ENCODE peak calls at places on chromosomes 4 and X, in seven cellular contexts. A is hepatocyte; K is CD8-positive, alpha-beta T cell; W is pancreas; R is tibial artery; E is cardiac muscle cell; F is psoas muscle. I is an unnamed sample.

GRCh38 chrX:109872021-109872730 is 130.7 kb upstream of the TMEM164 start:
- DNase-seq in K (no peak), F (no peak), E (no peak), R (no peak), W (no peak), A (no peak), I (no peak)

GRCh38 chr4:23033796-23034195 is 341.1 kb downstream of the GBA3 start:
- DNase-seq in K (no peak), R (no peak), F (no peak), W (no peak), A (no peak), E (no peak), I (no peak)

GRCh38 chrX:105120460-105120859 is 100.0 kb downstream of the TEX13A start:
- DNase-seq in W (no peak), A (no peak), F (no peak), R (no peak), K (no peak), E (no peak), I (no peak)

GRCh38 chr4:102338405-102338804 is 6.9 kb downstream of the SLC39A8 start:
- DNase-seq in W (no peak), R (no peak), E (no peak), K (no peak), F (no peak), A (no peak), I (no peak)

GRCh38 chr4:77044458-77045124 is 31.2 kb downstream of the CCNI start:
- DNase-seq in F (no peak), K (no peak), E (peak), A (peak), W (no peak), R (no peak), I (no peak)

GRCh38 chr4:15457401-15458201 is 12.1 kb upstream of the CC2D2A start:
- DNase-seq in K (no peak), F (no peak), W (no peak), R (no peak), E (peak), A (peak), I (no peak)

GRCh38 chr4:172850838-172851237 is 317.8 kb upstream of the GALNT7 start:
- DNase-seq in R (no peak), E (peak), A (peak), K (no peak), F (no peak), W (no peak), I (no peak)

GRCh38 chr4:41683321-41683720 is 65.2 kb downstream of the PHOX2B start:
- DNase-seq in E (no peak), R (no peak), W (no peak), F (no peak), A (no peak), K (no peak), I (no peak)

GRCh38 chrX:139332441-139332840 is 198.1 kb upstream of the F9 start:
- DNase-seq in F (no peak), K (no peak), W (no peak), A (no peak), R (no peak), E (no peak), I (no peak)

GRCh38 chr4:41204400-41204978 is 9.9 kb downstream of the APBB2 start:
- DNase-seq in R (no peak), K (no peak), A (no peak), F (peak), E (peak), W (no peak), I (no peak)

GRCh38 chrX:57817302-57817701 is 93.0 kb downstream of the ZXDA start:
- DNase-seq in E (peak), K (no peak), W (no peak), A (no peak), R (no peak), F (no peak), I (no peak)
- TF ChIP-seq CTCF in E (peak), K (no peak), W (no peak), A (no peak), R (no peak), F (peak), I (no peak)

GRCh38 chrX:108224727-108225455 is 133.3 kb downstream of the ATG4A start:
- DNase-seq in W (no peak), E (peak), A (peak), K (no peak), R (no peak), F (peak), I (no peak)
- H3K27ac ChIP-seq in W (no peak), E (no peak), A (no peak), K (no peak), R (peak), F (no peak), I (peak)

GRCh38 chrX:120452131-120452530 is 17.0 kb downstream of the LAMP2 start:
- DNase-seq in E (peak), R (no peak), W (no peak), A (peak), F (no peak), K (no peak), I (no peak)
- TF ChIP-seq CTCF in E (peak), R (no peak), W (no peak), A (peak), F (peak), K (no peak), I (no peak)

GRCh38 chr4:120000591-120001296 is 65.9 kb downstream of the MAD2L1 start:
- DNase-seq in A (no peak), E (no peak), K (no peak), F (no peak), R (no peak), W (no peak), I (no peak)
- H3K27ac ChIP-seq in A (no peak), E (no peak), K (no peak), F (no peak), R (no peak), W (no peak), I (no peak)

DNA sequence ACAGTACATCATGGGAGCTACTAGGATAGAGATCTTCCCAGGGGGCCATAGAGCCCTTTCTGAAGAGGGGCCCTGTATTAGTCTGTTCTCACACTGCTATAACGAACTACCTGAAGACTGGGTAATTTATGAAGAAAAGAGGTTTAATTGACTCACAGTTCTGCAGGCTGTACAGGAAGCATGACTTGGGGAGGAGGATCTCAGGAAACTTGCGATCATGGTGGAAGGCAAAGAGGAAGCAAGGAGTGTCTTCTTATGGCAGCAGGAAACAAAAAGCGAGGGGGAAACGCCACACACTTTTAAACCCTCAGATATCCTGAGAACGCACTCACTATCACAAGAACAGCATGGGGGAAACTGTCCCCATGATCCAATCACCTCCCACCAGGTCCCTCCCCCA is 4.2 kb upstream of the SLC9A6 start:
- DNase-seq in F (no peak), A (no peak), R (no peak), E (no peak), K (no peak), W (no peak), I (no peak)
- TF ChIP-seq CTCF in F (no peak), A (no peak), R (no peak), E (no peak), K (no peak), W (no peak), I (no peak)

GRCh38 chr4:89110986-89111832 is at the start of gene TIGD2:
- DNase-seq in R (peak), W (peak), A (peak), F (peak), K (peak), E (peak), I (no peak)

GRCh38 chr4:89109841-89110540 is 1.3 kb upstream of the TIGD2 start:
- DNase-seq in F (no peak), R (no peak), A (no peak), W (peak), E (no peak), K (no peak), I (no peak)

GRCh38 chr4:89105726-89106125 is 5.6 kb upstream of the TIGD2 start:
- DNase-seq in K (no peak), W (no peak), R (no peak), A (no peak), F (no peak), E (no peak), I (no peak)

GRCh38 chr4:89110541-89110985 is 770 bp upstream of the TIGD2 start:
- DNase-seq in R (no peak), A (peak), K (no peak), E (no peak), F (no peak), W (peak), I (no peak)

GRCh38 chr4:89108068-89108467 is 3.3 kb upstream of the TIGD2 start:
- DNase-seq in K (no peak), A (no peak), F (no peak), R (no peak), W (no peak), E (no peak), I (no peak)
- H3K27ac ChIP-seq in K (no peak), A (no peak), F (no peak), R (no peak), W (no peak), E (no peak), I (no peak)

GRCh38 chr4:170198742-170199141 is 109.0 kb upstream of the AADAT start:
- DNase-seq in A (no peak), E (no peak), R (no peak), W (no peak), K (no peak), F (no peak), I (no peak)
- TF ChIP-seq CTCF in A (peak), E (no peak), R (no peak), W (no peak), K (no peak), F (no peak), I (no peak)

GRCh38 chr4:26785766-26786165 is 74.9 kb upstream of the STIM2 start:
- DNase-seq in R (no peak), E (no peak), W (no peak), K (no peak), A (no peak), F (no peak), I (no peak)

GRCh38 chr4:26788341-26788733 is 72.3 kb upstream of the STIM2 start:
- DNase-seq in A (no peak), K (no peak), W (no peak), E (no peak), F (no peak), R (no peak), I (no peak)

GRCh38 chr4:26789208-26789607 is 71.4 kb upstream of the STIM2 start:
- DNase-seq in F (no peak), W (no peak), E (no peak), A (no peak), R (no peak), K (no peak), I (no peak)

GRCh38 chr4:26786916-26787315 is 73.7 kb upstream of the STIM2 start:
- DNase-seq in F (no peak), K (no peak), E (no peak), A (no peak), R (no peak), W (no peak), I (no peak)

GRCh38 chr4:26787461-26788340 is 72.9 kb upstream of the STIM2 start:
- DNase-seq in K (no peak), E (peak), A (peak), R (no peak), F (peak), W (peak), I (no peak)
- H3K27ac ChIP-seq in K (no peak), E (peak), A (peak), R (no peak), F (peak), W (no peak), I (no peak)

GRCh38 chrX:8738588-8739189 is 6.8 kb upstream of the ANOS1 start:
- DNase-seq in A (peak), F (no peak), W (no peak), E (peak), R (no peak), K (no peak), I (no peak)
- TF ChIP-seq CTCF in A (peak), F (peak), W (no peak), E (peak), R (peak), K (peak), I (peak)